ENCODE peak calls at places on chromosomes 5 and 9, in ten cellular contexts. Q is natural killer cell, J is GM10248, K is Peyer's patch, U is HFFc6, F is AG09309, B is adrenal gland, W is ovary, V is progenitor cell of endocrine pancreas, G is GM06990. N is an unnamed sample.
A peak's percentile ranks its signal among the peaks of the same experiment; 100 is the strongest.

GRCh38 chr5:176392526-176392925 is 4.0 kb downstream of the HIGD2A start:
- DNase-seq in G (no peak), Q (no peak), U (no peak), F (no peak), W (peak; percentile 51), K (no peak), B (no peak), J (no peak), V (no peak), N (no peak)

GRCh38 chr5:128775537-128775936 is 189.8 kb upstream of the SLC27A6 start:
- DNase-seq in W (no peak), F (no peak), G (no peak), Q (no peak), U (no peak), J (no peak), V (no peak), B (no peak), K (no peak), N (no peak)

GRCh38 chr5:56327810-56328209 is 94.7 kb upstream of the ANKRD55 start:
- DNase-seq in G (peak; percentile 32), W (peak; percentile 39), V (no peak), F (no peak), B (no peak), J (no peak), U (no peak), Q (no peak), K (no peak), N (no peak)

GRCh38 chr5:74067748-74068541 is 441.9 kb downstream of the ARHGEF28 start:
- DNase-seq in G (no peak), K (no peak), W (no peak), U (no peak), V (no peak), B (no peak), J (no peak), Q (no peak), F (no peak), N (peak; percentile 77)

GRCh38 chr5:143094087-143094511 is 309.4 kb downstream of the NR3C1 start:
- DNase-seq in G (no peak), B (no peak), U (no peak), J (no peak), F (no peak), W (peak; percentile 40), V (no peak), K (no peak), Q (no peak), N (no peak)

GRCh38 chr5:66252849-66253248 is 108.7 kb downstream of the SREK1 start:
- DNase-seq in B (no peak), G (no peak), V (no peak), W (no peak), U (no peak), J (no peak), F (no peak), Q (no peak), K (no peak), N (no peak)

GRCh38 chr5:144198386-144198785 is 27.7 kb downstream of the KCTD16 start:
- DNase-seq in Q (no peak), G (no peak), J (no peak), K (no peak), W (no peak), V (no peak), F (no peak), B (no peak), U (peak; percentile 52), N (no peak)

GRCh38 chr5:36647046-36647445 is 40.6 kb downstream of the SLC1A3 start:
- DNase-seq in U (no peak), G (no peak), F (no peak), Q (no peak), J (peak; percentile 13), W (no peak), V (no peak), K (no peak), B (no peak), N (no peak)

GRCh38 chr5:148882332-148882731 is 55.9 kb downstream of the ADRB2 start:
- DNase-seq in V (no peak), G (no peak), K (no peak), F (no peak), W (no peak), U (no peak), Q (no peak), J (no peak), B (no peak), N (no peak)

GRCh38 chr5:143562935-143563334 is 159.4 kb upstream of the NR3C1 start:
- DNase-seq in Q (no peak), W (no peak), F (no peak), K (no peak), J (no peak), U (no peak), V (no peak), B (no peak), G (no peak), N (no peak)

GRCh38 chr9:116627433-116627832 is 59.7 kb upstream of the TRIM32 start:
- DNase-seq in V (no peak), U (no peak), G (no peak), F (no peak), B (no peak), K (no peak), J (no peak), W (no peak), Q (no peak), N (no peak)

GRCh38 chr9:89888677-89889076 is 283.9 kb downstream of the GADD45G start:
- DNase-seq in J (no peak), F (no peak), U (no peak), B (no peak), K (no peak), Q (no peak), W (no peak), G (no peak), V (no peak), N (no peak)

GRCh38 chr9:89889865-89890264 is 285.1 kb downstream of the GADD45G start:
- DNase-seq in U (no peak), G (no peak), K (no peak), W (no peak), Q (no peak), F (no peak), B (no peak), V (no peak), J (no peak), N (no peak)

GRCh38 chr9:89887286-89887685 is 282.5 kb downstream of the GADD45G start:
- DNase-seq in B (no peak), F (no peak), G (no peak), J (no peak), K (no peak), U (no peak), Q (no peak), V (no peak), W (no peak), N (no peak)

GRCh38 chr9:89886281-89886700 is 281.5 kb downstream of the GADD45G start:
- DNase-seq in W (no peak), K (no peak), B (no peak), G (no peak), U (no peak), Q (no peak), F (no peak), V (peak; percentile 3), J (no peak), N (no peak)

DNA sequence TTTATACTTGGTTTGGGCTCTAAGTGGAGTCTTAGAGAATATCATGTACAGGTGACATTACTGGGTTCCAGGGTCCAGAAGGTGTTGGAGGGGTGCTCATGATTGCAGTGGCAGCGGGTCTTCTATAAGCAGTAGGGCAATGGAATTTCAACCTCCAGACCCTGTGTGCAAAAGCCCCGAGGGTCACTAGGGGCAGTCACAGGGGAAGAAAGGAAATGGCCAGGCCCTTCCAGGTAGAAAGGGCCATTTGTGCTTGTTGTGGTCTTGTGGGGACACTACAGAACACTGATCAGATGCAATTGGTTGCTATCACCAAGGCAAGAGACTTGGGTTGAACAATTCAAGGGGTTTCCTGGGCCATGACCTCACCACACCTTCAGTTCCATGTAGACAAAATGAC is 283.4 kb downstream of the GADD45G start:
- DNase-seq in F (no peak), B (no peak), J (no peak), U (no peak), W (no peak), V (peak; percentile 0), Q (no peak), K (no peak), G (no peak), N (no peak)
- TF ChIP-seq CTCF in F (no peak), B (no peak), J (no peak), U (no peak), W (no peak), V (no peak), Q (no peak), K (no peak), G (no peak), N (no peak)

GRCh38 chr5:52787600-52788504 is at the start of the genes ITGA1 and PELO:
- DNase-seq in W (peak; percentile 76), U (peak; percentile 79), B (peak; percentile 90), G (peak; percentile 54), Q (peak; percentile 37), K (peak; percentile 86), F (peak; percentile 39), J (peak; percentile 71), V (peak; percentile 74), N (peak; percentile 65)
- TF ChIP-seq CTCF in W (peak; percentile 34), U (peak; percentile 68), B (no peak), G (peak; percentile 21), Q (no peak), K (no peak), F (no peak), J (peak; percentile 45), V (peak; percentile 58), N (no peak)

DNA sequence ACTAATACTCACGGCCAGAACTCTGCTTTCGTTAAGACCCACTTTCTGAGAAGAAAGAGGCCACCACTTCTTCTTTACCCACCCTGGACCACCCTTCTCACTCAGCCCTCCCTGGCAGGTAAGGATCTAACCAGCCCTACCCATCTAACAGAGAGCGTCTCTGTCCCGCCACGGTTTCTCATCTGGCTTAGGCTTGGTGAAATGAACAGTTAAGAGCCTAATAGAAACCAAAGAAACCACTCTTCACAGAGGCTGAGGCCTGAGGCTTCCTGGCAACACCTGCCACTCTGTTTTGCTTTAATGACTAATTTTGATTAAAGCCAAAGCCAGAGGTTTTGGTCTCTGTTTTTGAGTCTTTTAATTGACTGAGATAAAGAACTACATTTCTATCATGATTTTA is 354.1 kb upstream of the SLC30A5 start:
- DNase-seq in W (no peak), K (no peak), J (peak; percentile 30), F (no peak), G (no peak), B (no peak), U (no peak), V (no peak), Q (no peak), N (no peak)
- TF ChIP-seq CTCF in W (no peak), K (no peak), J (no peak), F (no peak), G (no peak), B (no peak), U (no peak), V (no peak), Q (no peak), N (no peak)

DNA sequence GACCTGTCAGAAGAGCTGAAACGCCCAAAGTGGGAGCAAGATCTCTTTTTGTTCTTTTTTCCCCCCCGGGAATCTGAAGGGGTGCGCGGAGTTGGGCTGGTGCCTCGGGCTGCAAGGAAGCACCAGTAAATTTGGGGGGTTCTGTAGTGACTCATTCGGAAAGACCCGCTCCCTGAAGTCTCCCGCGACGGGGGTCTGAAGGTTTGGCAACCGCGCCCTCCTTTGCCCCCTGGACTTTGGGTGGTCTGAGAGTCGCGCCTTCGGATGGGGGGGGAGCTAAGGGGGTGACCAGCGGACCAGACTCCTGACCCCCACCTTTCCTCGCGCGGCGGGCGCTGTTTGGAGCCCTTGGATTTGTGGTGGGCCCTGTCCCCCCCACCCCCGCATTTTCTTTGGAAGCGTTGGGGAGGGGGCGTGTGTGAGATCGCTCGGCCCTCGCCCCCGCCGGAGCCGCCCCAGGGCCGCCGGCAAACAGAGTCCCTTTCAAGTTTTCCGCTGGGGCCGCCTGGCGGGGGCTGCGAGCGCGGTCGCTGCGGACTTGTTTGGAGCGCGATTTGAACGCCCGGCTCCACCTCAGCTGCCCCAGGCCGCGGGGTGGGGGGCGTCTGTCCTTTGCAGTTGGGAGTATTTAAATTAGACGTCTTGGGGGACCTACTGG is 2.0 kb downstream of the CXXC5 start:
- DNase-seq in W (no peak), G (peak; percentile 64), B (no peak), Q (peak; percentile 56), F (no peak), U (no peak), K (peak; percentile 58), J (no peak), V (no peak), N (no peak)
- TF ChIP-seq CTCF in W (peak; percentile 24), G (peak; percentile 66), B (peak; percentile 12), Q (peak; percentile 47), F (peak; percentile 51), U (peak; percentile 59), K (peak; percentile 55), J (peak; percentile 37), V (peak; percentile 43), N (no peak)

N was measured in PC-9.